ENCODE peak calls at places on chromosomes 5 and 9, in ten cellular contexts. One of them, this sample, is unnamed.

GRCh38 chr9:136696502-136696901 is 9.2 kb upstream of the AGPAT2 start:
- DNase-seq in AG04450: no peak
- DNase-seq in activated CD4-positive, alpha-beta T cell treated with anti-CD3 and anti-CD28 coated beads, Interleukin-2, amount 50 U/mL, for 24 hours: no peak
- DNase-seq in ovary: peak
- DNase-seq in cardiac muscle cell: no peak
- DNase-seq in KBM-7: no peak
- DNase-seq in posterior cingulate gyrus: no peak
- DNase-seq in AG08395: no peak
- DNase-seq in skeletal muscle cell: no peak
- DNase-seq in stromal cell of bone marrow: no peak
- DNase-seq in this sample: no peak

GRCh38 chr9:2727966-2728613 is 10.8 kb downstream of the KCNV2 start:
- DNase-seq in AG04450: peak
- DNase-seq in stromal cell of bone marrow: peak
- DNase-seq in KBM-7: peak
- DNase-seq in ovary: no peak
- DNase-seq in posterior cingulate gyrus: no peak
- DNase-seq in AG08395: peak
- DNase-seq in cardiac muscle cell: peak
- DNase-seq in skeletal muscle cell: peak
- DNase-seq in activated CD4-positive, alpha-beta T cell treated with anti-CD3 and anti-CD28 coated beads, Interleukin-2, amount 50 U/mL, for 24 hours: no peak
- DNase-seq in this sample: no peak

GRCh38 chr9:8855046-8855445 is 1055.5 kb upstream of the DMAC1 start:
- DNase-seq in cardiac muscle cell: peak
- DNase-seq in AG04450: no peak
- DNase-seq in skeletal muscle cell: no peak
- DNase-seq in stromal cell of bone marrow: no peak
- DNase-seq in KBM-7: no peak
- DNase-seq in ovary: no peak
- DNase-seq in activated CD4-positive, alpha-beta T cell treated with anti-CD3 and anti-CD28 coated beads, Interleukin-2, amount 50 U/mL, for 24 hours: no peak
- DNase-seq in AG08395: no peak
- DNase-seq in posterior cingulate gyrus: no peak
- DNase-seq in this sample: no peak

GRCh38 chr5:159316519-159317383 is 13.5 kb downstream of the IL12B start:
- DNase-seq in AG08395: peak
- DNase-seq in AG04450: peak
- DNase-seq in skeletal muscle cell: peak
- DNase-seq in posterior cingulate gyrus: no peak
- DNase-seq in KBM-7: peak
- DNase-seq in stromal cell of bone marrow: no peak
- DNase-seq in ovary: no peak
- DNase-seq in cardiac muscle cell: peak
- DNase-seq in activated CD4-positive, alpha-beta T cell treated with anti-CD3 and anti-CD28 coated beads, Interleukin-2, amount 50 U/mL, for 24 hours: peak
- DNase-seq in this sample: peak

GRCh38 chr9:127813739-127814226 is 11.1 kb downstream of the FPGS start:
- DNase-seq in posterior cingulate gyrus: no peak
- DNase-seq in AG04450: no peak
- DNase-seq in stromal cell of bone marrow: no peak
- DNase-seq in KBM-7: no peak
- DNase-seq in activated CD4-positive, alpha-beta T cell treated with anti-CD3 and anti-CD28 coated beads, Interleukin-2, amount 50 U/mL, for 24 hours: no peak
- DNase-seq in ovary: no peak
- DNase-seq in skeletal muscle cell: no peak
- DNase-seq in AG08395: no peak
- DNase-seq in cardiac muscle cell: no peak
- DNase-seq in this sample: no peak

GRCh38 chr5:178249191-178249989 is 16.8 kb upstream of the PHYKPL start:
- DNase-seq in ovary: no peak
- DNase-seq in activated CD4-positive, alpha-beta T cell treated with anti-CD3 and anti-CD28 coated beads, Interleukin-2, amount 50 U/mL, for 24 hours: no peak
- DNase-seq in skeletal muscle cell: peak
- DNase-seq in stromal cell of bone marrow: peak
- DNase-seq in posterior cingulate gyrus: no peak
- DNase-seq in AG08395: peak
- DNase-seq in cardiac muscle cell: no peak
- DNase-seq in KBM-7: peak
- DNase-seq in AG04450: no peak
- DNase-seq in this sample: peak

GRCh38 chr9:81609782-81610738 is 79.3 kb downstream of the TLE1 start:
- DNase-seq in ovary: no peak
- DNase-seq in activated CD4-positive, alpha-beta T cell treated with anti-CD3 and anti-CD28 coated beads, Interleukin-2, amount 50 U/mL, for 24 hours: no peak
- DNase-seq in KBM-7: peak
- DNase-seq in AG04450: no peak
- DNase-seq in posterior cingulate gyrus: no peak
- DNase-seq in stromal cell of bone marrow: no peak
- DNase-seq in skeletal muscle cell: no peak
- DNase-seq in AG08395: peak
- DNase-seq in cardiac muscle cell: peak
- DNase-seq in this sample: no peak

GRCh38 chr9:114746591-114746990 is 59.2 kb downstream of the TNFSF15 start:
- DNase-seq in cardiac muscle cell: no peak
- DNase-seq in skeletal muscle cell: no peak
- DNase-seq in KBM-7: no peak
- DNase-seq in AG04450: no peak
- DNase-seq in AG08395: peak
- DNase-seq in posterior cingulate gyrus: no peak
- DNase-seq in activated CD4-positive, alpha-beta T cell treated with anti-CD3 and anti-CD28 coated beads, Interleukin-2, amount 50 U/mL, for 24 hours: no peak
- DNase-seq in ovary: no peak
- DNase-seq in stromal cell of bone marrow: peak
- DNase-seq in this sample: peak

GRCh38 chr9:693460-694390 is 147.8 kb upstream of the DMRT1 start:
- DNase-seq in AG04450: peak
- DNase-seq in ovary: peak
- DNase-seq in skeletal muscle cell: peak
- DNase-seq in cardiac muscle cell: no peak
- DNase-seq in AG08395: peak
- DNase-seq in posterior cingulate gyrus: no peak
- DNase-seq in activated CD4-positive, alpha-beta T cell treated with anti-CD3 and anti-CD28 coated beads, Interleukin-2, amount 50 U/mL, for 24 hours: no peak
- DNase-seq in stromal cell of bone marrow: peak
- DNase-seq in KBM-7: no peak
- DNase-seq in this sample: peak

This sample was measured in AG09309.